ENCODE peak calls at places on chromosomes 1 and 21, in eight cellular contexts. A is T-helper 1 cell; M is T-helper 2 cell; W is GM23248; X is stimulated activated CD8-positive, alpha-beta memory T cell treated with anti-CD3 and anti-CD28 coated beads, Interleukin-15, amount 100 ng/mL, for 4 hours; V is CD4-positive, alpha-beta memory T cell; H is NB4; P is effector memory CD4-positive, alpha-beta T cell. D is an unnamed sample.

GRCh38 chr1:244971524-244972216 is 107.3 kb upstream of the HNRNPU start:
- DNase-seq in A (no peak), M (no peak), W (peak), X (no peak), V (no peak), H (no peak), P (no peak), D (no peak)

GRCh38 chr21:45149021-45149420 is 74.6 kb downstream of the ADARB1 start:
- DNase-seq in A (no peak), M (no peak), W (no peak), X (no peak), V (no peak), H (no peak), P (no peak), D (no peak)

GRCh38 chr21:33026878-33027400 is 1.2 kb downstream of the OLIG2 start:
- DNase-seq in A (peak), M (no peak), W (peak), X (no peak), V (no peak), H (no peak), P (no peak), D (no peak)

GRCh38 chr1:37660646-37661045 is 26.0 kb upstream of the RSPO1 start:
- DNase-seq in A (no peak), M (no peak), W (no peak), X (no peak), V (no peak), H (no peak), P (no peak), D (no peak)

GRCh38 chr21:43619856-43620255 is 39.4 kb downstream of the HSF2BP start:
- DNase-seq in A (no peak), M (no peak), W (no peak), X (no peak), V (no peak), H (no peak), P (no peak), D (no peak)

GRCh38 chr1:159900086-159900680 is at the start of gene CFAP45:
- DNase-seq in A (no peak), M (no peak), W (peak), X (no peak), V (no peak), H (no peak), P (peak), D (peak)

GRCh38 chr1:37549341-37549740 is 4.8 kb downstream of the SNIP1 start:
- DNase-seq in A (no peak), M (no peak), W (peak), X (no peak), V (no peak), H (no peak), P (no peak), D (no peak)

GRCh38 chr1:157105988-157106812 is 6.6 kb upstream of the ETV3L start:
- DNase-seq in A (peak), M (no peak), W (peak), X (no peak), V (no peak), H (peak), P (no peak), D (no peak)

GRCh38 chr1:28139033-28139712 is 37.3 kb downstream of the PTAFR start:
- DNase-seq in A (no peak), M (no peak), W (peak), X (no peak), V (no peak), H (peak), P (no peak), D (no peak)

GRCh38 chr1:53562256-53562982 is 103.2 kb downstream of the DMRTB1 start:
- DNase-seq in A (peak), M (no peak), W (no peak), X (no peak), V (no peak), H (no peak), P (no peak), D (no peak)

GRCh38 chr1:3564921-3565831 is 46.1 kb downstream of the MEGF6 start:
- DNase-seq in A (peak), M (no peak), W (peak), X (no peak), V (peak), H (peak), P (peak), D (no peak)